ENCODE peak calls at places on chromosome 11, in nine cellular contexts. E, B, M, D, C, P, N, U and V are unnamed samples.

GRCh38 chr11:14445542-14446530 is 53.8 kb downstream of the COPB1 start:
- DNase-seq in E (no peak), B (no peak), M (no peak), D (no peak), C (no peak), P (no peak), N (peak; percentile 21), U (no peak), V (no peak)

GRCh38 chr11:93659841-93660240 is 1.6 kb upstream of the CEP295 start:
- DNase-seq in E (no peak), B (no peak), M (no peak), D (no peak), C (no peak), P (peak; percentile 1), N (no peak), U (no peak), V (no peak)

GRCh38 chr11:6206456-6207180 is 1.3 kb downstream of the C11orf42 start:
- DNase-seq in E (no peak), B (no peak), M (no peak), D (no peak), C (no peak), P (no peak), N (no peak), U (no peak), V (no peak)

GRCh38 chr11:101362643-101363042 is 221.2 kb downstream of the TRPC6 start:
- DNase-seq in E (no peak), B (no peak), M (no peak), D (no peak), C (no peak), P (no peak), N (no peak), U (no peak), V (no peak)

GRCh38 chr11:63508009-63508408 is 2.1 kb downstream of the LGALS12 start:
- DNase-seq in E (peak; percentile 60), B (peak; percentile 42), M (no peak), D (peak; percentile 41), C (no peak), P (no peak), N (peak; percentile 65), U (no peak), V (peak; percentile 54)

GRCh38 chr11:44955019-44955738 is 4.5 kb upstream of the TP53I11 start:
- DNase-seq in E (peak; percentile 63), B (peak; percentile 71), M (no peak), D (no peak), C (peak; percentile 66), P (peak; percentile 73), N (peak; percentile 96), U (no peak), V (peak; percentile 48)

GRCh38 chr11:84673753-84674152 is 953.4 kb downstream of the DLG2 start:
- DNase-seq in E (no peak), B (no peak), M (no peak), D (no peak), C (no peak), P (no peak), N (no peak), U (peak; percentile 53), V (no peak)

GRCh38 chr11:75313457-75314272 is 37.8 kb downstream of the ARRB1 start:
- DNase-seq in E (no peak), B (no peak), M (no peak), D (no peak), C (no peak), P (peak; percentile 65), N (peak; percentile 80), U (no peak), V (peak; percentile 90)